ENCODE peak calls at places on chromosomes 7 and 10, in seven cellular contexts. W is heart right ventricle; D is WERI-Rb-1; R is dorsolateral prefrontal cortex; M is CD4-positive, alpha-beta T cell; Y is CD8-positive, alpha-beta T cell; J is neuronal stem cell. K is an unnamed sample.

GRCh38 chr10:131702521-131703356 is 198.1 kb upstream of the PPP2R2D start:
- DNase-seq in W (no peak), D (no peak), R (no peak), J (no peak), M (no peak), Y (no peak), K (no peak)

GRCh38 chr10:101716891-101717659 is 22.1 kb upstream of the FBXW4 start:
- DNase-seq in M (no peak), Y (no peak), J (no peak), W (no peak), D (no peak), R (no peak), K (no peak)

GRCh38 chr10:66925896-66926719 is at the start of gene LRRTM3:
- DNase-seq in W (peak), R (peak), D (peak), J (peak), Y (no peak), M (no peak), K (peak)

GRCh38 chr7:81211617-81212016 is 292.8 kb upstream of the SEMA3C start:
- DNase-seq in Y (no peak), M (no peak), W (no peak), R (no peak), J (no peak), D (no peak), K (no peak)

GRCh38 chr7:135271255-135271615 is 37.6 kb downstream of the STRA8 start:
- DNase-seq in R (no peak), W (no peak), M (no peak), D (no peak), J (no peak), Y (no peak), K (no peak)

GRCh38 chr7:158056761-158057160 is 530.9 kb downstream of the PTPRN2 start:
- DNase-seq in R (no peak), D (no peak), J (no peak), M (no peak), Y (no peak), W (no peak), K (no peak)

GRCh38 chr10:133158756-133159610 is 1.0 kb upstream of the KNDC1 start:
- DNase-seq in J (no peak), Y (no peak), W (no peak), D (peak), R (peak), M (no peak), K (no peak)

GRCh38 chr7:48035967-48036478 is 680 bp downstream of the C7orf57 start:
- DNase-seq in J (peak), M (no peak), D (peak), R (no peak), W (peak), Y (no peak), K (no peak)

GRCh38 chr10:33489606-33490176 is 155.2 kb upstream of the NRP1 start:
- DNase-seq in D (no peak), J (no peak), R (no peak), W (no peak), M (no peak), Y (no peak), K (no peak)

GRCh38 chr10:96244354-96244753 is 27.0 kb downstream of the BLNK start:
- DNase-seq in W (no peak), R (no peak), J (no peak), M (no peak), D (no peak), Y (no peak), K (no peak)

GRCh38 chr10:97412891-97413304 is 11.8 kb upstream of the RRP12 start:
- DNase-seq in W (no peak), M (no peak), R (no peak), Y (no peak), D (no peak), J (no peak), K (no peak)

GRCh38 chr10:1737222-1738061 is at the start of gene ADARB2:
- DNase-seq in D (peak), W (peak), R (peak), J (peak), Y (no peak), M (no peak), K (peak)

GRCh38 chr10:84258034-84258695 is 13.3 kb downstream of the RGR start:
- DNase-seq in M (no peak), R (no peak), J (no peak), D (peak), Y (no peak), W (no peak), K (no peak)

GRCh38 chr10:63464402-63465292 is 1.1 kb downstream of the JMJD1C start:
- DNase-seq in W (no peak), J (no peak), Y (no peak), R (no peak), D (no peak), M (no peak), K (no peak)

GRCh38 chr7:129865093-129865931 is 87.4 kb downstream of the UBE2H start:
- DNase-seq in J (no peak), D (no peak), Y (no peak), R (no peak), M (no peak), W (no peak), K (no peak)

GRCh38 chr7:68925241-68925640 is 673.0 kb upstream of the AUTS2 start:
- DNase-seq in M (no peak), W (no peak), J (no peak), Y (no peak), D (peak), R (no peak), K (no peak)

GRCh38 chr7:71787513-71787912 is 624.6 kb downstream of the CALN1 start:
- DNase-seq in M (no peak), Y (no peak), D (no peak), J (no peak), R (no peak), W (no peak), K (no peak)

GRCh38 chr10:117145019-117145418 is 6.9 kb upstream of the VAX1 start:
- DNase-seq in R (no peak), M (no peak), Y (no peak), D (no peak), J (no peak), W (no peak), K (no peak)

GRCh38 chr10:13310518-13311176 is 10.8 kb upstream of the PHYH start:
- DNase-seq in Y (no peak), W (no peak), R (no peak), D (peak), M (no peak), J (no peak), K (no peak)

GRCh38 chr10:101330236-101331225 is 23.4 kb upstream of the BTRC start:
- DNase-seq in Y (no peak), R (peak), D (no peak), W (no peak), M (no peak), J (no peak), K (no peak)

GRCh38 chr7:101133621-101134398 is 6.9 kb downstream of the SERPINE1 start:
- DNase-seq in W (no peak), D (no peak), Y (no peak), J (no peak), M (no peak), R (no peak), K (no peak)

GRCh38 chr10:65123120-65123519 is 1601.9 kb downstream of the REEP3 start:
- DNase-seq in W (no peak), M (no peak), J (no peak), Y (no peak), R (no peak), D (no peak), K (no peak)

GRCh38 chr7:45292481-45292880 is 134.9 kb downstream of the RAMP3 start:
- DNase-seq in W (peak), R (no peak), Y (no peak), M (no peak), J (no peak), D (peak), K (no peak)

GRCh38 chr7:38327597-38327996 is 54.2 kb upstream of the TARP start:
- DNase-seq in D (no peak), Y (no peak), M (no peak), R (no peak), W (no peak), J (no peak), K (no peak)

GRCh38 chr10:112471878-112472487 is 25.0 kb downstream of the VTI1A start:
- DNase-seq in D (no peak), M (no peak), J (peak), W (no peak), Y (no peak), R (no peak), K (no peak)

GRCh38 chr10:16674147-16674703 is 143.0 kb downstream of the RSU1 start:
- DNase-seq in D (no peak), Y (no peak), M (no peak), W (no peak), J (no peak), R (no peak), K (no peak)

GRCh38 chr7:94395141-94396041 is 696 bp downstream of the COL1A2 start:
- DNase-seq in W (peak), M (no peak), D (peak), Y (no peak), J (peak), R (no peak), K (peak)

GRCh38 chr10:133013478-133013877 is 71.1 kb upstream of the CFAP46 start:
- DNase-seq in D (no peak), R (no peak), J (no peak), W (peak), M (no peak), Y (no peak), K (no peak)

GRCh38 chr10:93542358-93542791 is 24.1 kb upstream of the FFAR4 start:
- DNase-seq in J (no peak), M (no peak), R (no peak), Y (no peak), D (peak), W (peak), K (no peak)

GRCh38 chr7:121485457-121486243 is 89.5 kb upstream of the FAM3C start:
- DNase-seq in R (peak), W (no peak), J (no peak), D (no peak), Y (no peak), M (no peak), K (no peak)

GRCh38 chr7:51321961-51322515 is 5.4 kb upstream of the COBL start:
- DNase-seq in W (no peak), D (no peak), Y (no peak), J (no peak), M (no peak), R (no peak), K (no peak)

GRCh38 chr7:115354925-115355324 is 433.0 kb downstream of the MDFIC start:
- DNase-seq in W (no peak), R (no peak), M (no peak), Y (no peak), J (no peak), D (no peak), K (no peak)

GRCh38 chr7:23294549-23295400 is 4.4 kb upstream of the MALSU1 start:
- DNase-seq in D (no peak), J (no peak), W (no peak), M (no peak), Y (no peak), R (no peak), K (no peak)

GRCh38 chr10:28928484-28928883 is 251.2 kb downstream of the BAMBI start:
- DNase-seq in R (no peak), W (no peak), D (no peak), Y (no peak), M (no peak), J (no peak), K (no peak)

GRCh38 chr7:24501452-24502134 is 71.7 kb upstream of the PALS2 start:
- DNase-seq in M (no peak), D (no peak), Y (no peak), W (no peak), R (no peak), J (no peak), K (no peak)

GRCh38 chr10:14560274-14560673 is 214.4 kb downstream of the FAM107B start:
- DNase-seq in Y (peak), J (no peak), W (no peak), D (no peak), M (no peak), R (no peak), K (no peak)

GRCh38 chr10:22682237-22683192 is 31.9 kb downstream of the PIP4K2A start:
- DNase-seq in J (no peak), M (peak), W (no peak), Y (peak), D (no peak), R (no peak), K (no peak)

GRCh38 chr7:33814958-33815735 is 90.2 kb upstream of the BMPER start:
- DNase-seq in D (peak), M (no peak), Y (no peak), W (peak), J (no peak), R (no peak), K (no peak)

GRCh38 chr7:33816106-33816505 is 89.2 kb upstream of the BMPER start:
- DNase-seq in R (no peak), W (no peak), Y (no peak), J (no peak), M (no peak), D (no peak), K (no peak)

GRCh38 chr7:33813331-33813730 is 92.0 kb upstream of the BMPER start:
- DNase-seq in D (no peak), W (no peak), R (no peak), M (no peak), J (no peak), Y (no peak), K (no peak)

GRCh38 chr7:33809218-33809617 is 96.1 kb upstream of the BMPER start:
- DNase-seq in D (peak), R (no peak), M (no peak), W (no peak), Y (no peak), J (no peak), K (no peak)

GRCh38 chr7:33814400-33814799 is 90.9 kb upstream of the BMPER start:
- DNase-seq in R (no peak), J (no peak), Y (no peak), W (no peak), D (no peak), M (no peak), K (no peak)
- H3K27ac ChIP-seq in R (no peak), J (no peak), Y (no peak), W (peak), D (no peak), M (no peak), K (no peak)

DNA sequence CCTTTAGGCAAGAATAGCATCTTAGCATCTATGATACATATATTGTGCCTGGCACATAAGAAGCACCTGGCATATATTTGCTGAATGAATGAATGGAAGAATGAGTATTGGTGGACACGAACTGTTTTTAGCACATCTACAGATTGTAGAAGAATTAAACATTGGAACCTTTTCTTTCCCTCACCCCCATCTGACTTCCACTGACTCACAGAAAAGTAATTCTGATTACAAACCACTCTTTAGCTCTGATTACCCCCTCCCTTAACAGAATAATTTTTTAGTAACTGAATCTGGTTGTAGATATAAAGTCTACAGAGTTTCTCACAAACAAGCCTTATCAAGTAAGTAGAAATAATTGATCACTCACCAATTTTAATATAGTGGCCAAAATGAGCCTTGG is 31.9 kb downstream of the SLC26A4 start:
- DNase-seq in M (no peak), Y (no peak), D (no peak), J (no peak), R (no peak), W (no peak), K (no peak)
- H3K27ac ChIP-seq in M (no peak), Y (no peak), D (no peak), J (no peak), R (no peak), W (peak), K (no peak)

DNA sequence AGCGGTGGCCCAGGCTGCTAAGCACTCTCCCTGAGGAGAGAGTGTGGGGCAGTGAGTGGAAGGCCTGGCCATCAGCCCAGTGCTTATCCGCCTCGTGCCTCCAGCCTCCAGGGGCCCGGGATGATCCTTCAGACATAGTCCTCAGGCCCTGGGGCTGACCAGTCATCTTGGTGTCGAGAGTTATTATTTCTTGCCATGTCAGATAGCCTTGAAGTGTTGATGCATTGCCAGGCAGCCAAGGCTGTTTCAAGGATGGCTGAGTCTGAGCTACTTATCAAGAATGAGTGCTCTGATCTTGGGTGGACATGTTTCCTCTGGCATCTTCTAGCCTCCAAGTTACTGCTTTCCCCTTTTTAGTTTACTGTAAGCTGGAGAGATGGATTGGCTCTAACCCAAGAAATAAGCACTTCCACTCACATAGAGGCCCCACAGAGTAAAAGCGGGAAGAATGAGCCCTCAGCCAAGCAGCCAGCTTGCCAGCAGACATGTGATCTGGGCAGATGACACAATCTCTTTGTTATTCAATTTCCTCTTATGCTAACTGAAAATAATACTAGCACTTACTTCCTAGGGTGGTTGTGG is 136.5 kb upstream of the NAMPT start:
- DNase-seq in W (peak), M (no peak), R (peak), D (no peak), Y (no peak), J (no peak), K (no peak)
- H3K27ac ChIP-seq in W (peak), M (no peak), R (peak), D (no peak), Y (no peak), J (no peak), K (no peak)

GRCh38 chr7:21749318-21749717 is 196.4 kb downstream of the CDCA7L start:
- DNase-seq in M (no peak), W (no peak), D (no peak), J (no peak), Y (no peak), R (no peak), K (no peak)

GRCh38 chr7:21753071-21753470 is 192.6 kb downstream of the CDCA7L start:
- DNase-seq in W (no peak), Y (no peak), D (no peak), R (no peak), J (no peak), M (no peak), K (no peak)

GRCh38 chr7:21746949-21747348 is 198.8 kb downstream of the CDCA7L start:
- DNase-seq in W (no peak), Y (no peak), J (no peak), M (no peak), D (no peak), R (no peak), K (no peak)

GRCh38 chr7:21743493-21743892 is 200.7 kb downstream of the DNAH11 start:
- DNase-seq in Y (no peak), R (no peak), M (no peak), J (no peak), W (no peak), D (no peak), K (no peak)

DNA sequence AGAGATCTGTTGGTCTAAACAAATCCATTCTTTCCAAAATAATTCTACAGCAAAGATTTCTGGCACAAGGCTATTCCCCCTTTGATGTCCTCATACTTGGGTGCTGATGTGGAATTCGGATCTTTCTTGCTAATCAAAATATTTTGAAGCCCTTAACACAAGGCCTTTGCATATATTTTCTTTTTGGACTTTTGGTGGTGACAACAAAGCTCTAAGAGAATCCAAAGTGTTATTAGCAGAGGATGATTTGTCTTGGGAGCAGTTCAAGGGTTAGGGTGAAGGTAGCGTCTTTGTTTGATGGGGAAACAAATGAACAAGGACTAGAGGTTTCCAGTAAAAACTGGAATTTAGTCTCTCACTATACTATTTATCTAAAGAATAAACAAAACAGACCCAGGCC is 197.9 kb downstream of the CDCA7L start:
- DNase-seq in M (no peak), D (no peak), R (no peak), J (no peak), Y (no peak), W (no peak), K (no peak)
- H3K27ac ChIP-seq in M (no peak), D (no peak), R (no peak), J (no peak), Y (no peak), W (no peak), K (no peak)

DNA sequence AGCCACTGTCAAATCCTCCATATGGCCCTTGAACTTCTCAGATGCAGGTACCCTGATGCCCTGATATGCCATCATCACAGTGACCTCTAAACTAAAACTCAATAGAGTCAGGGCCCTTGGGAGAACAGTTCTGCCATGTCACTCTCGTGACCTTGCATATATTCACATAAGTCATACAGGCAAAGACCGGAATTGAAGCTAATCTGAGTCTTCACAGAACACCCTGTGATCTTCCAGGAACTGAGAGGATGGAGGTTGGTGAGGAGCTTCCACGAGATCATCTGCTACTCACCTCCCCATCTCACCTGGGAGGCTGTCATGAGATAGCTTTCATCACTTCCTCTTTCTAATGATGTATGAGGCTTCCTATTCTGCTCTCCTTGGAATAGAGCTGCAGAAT is 228.7 kb upstream of the CCDC6 start:
- DNase-seq in D (no peak), J (no peak), M (no peak), W (no peak), R (no peak), Y (no peak), K (no peak)
- H3K27ac ChIP-seq in D (no peak), J (no peak), M (no peak), W (no peak), R (no peak), Y (no peak), K (no peak)

GRCh38 chr7:139673762-139674161 is 104.0 kb downstream of the HIPK2 start:
- DNase-seq in Y (no peak), D (no peak), J (no peak), M (no peak), R (no peak), W (no peak), K (no peak)

GRCh38 chr7:139674752-139675126 is 103.1 kb downstream of the HIPK2 start:
- DNase-seq in R (no peak), M (no peak), J (no peak), D (no peak), Y (no peak), W (no peak), K (no peak)

GRCh38 chr7:139675127-139676110 is 102.4 kb downstream of the HIPK2 start:
- DNase-seq in W (no peak), J (no peak), D (no peak), R (no peak), Y (no peak), M (no peak), K (no peak)

GRCh38 chr7:139671967-139672366 is 105.8 kb downstream of the HIPK2 start:
- DNase-seq in J (no peak), M (no peak), W (no peak), D (no peak), R (no peak), Y (no peak), K (no peak)

DNA sequence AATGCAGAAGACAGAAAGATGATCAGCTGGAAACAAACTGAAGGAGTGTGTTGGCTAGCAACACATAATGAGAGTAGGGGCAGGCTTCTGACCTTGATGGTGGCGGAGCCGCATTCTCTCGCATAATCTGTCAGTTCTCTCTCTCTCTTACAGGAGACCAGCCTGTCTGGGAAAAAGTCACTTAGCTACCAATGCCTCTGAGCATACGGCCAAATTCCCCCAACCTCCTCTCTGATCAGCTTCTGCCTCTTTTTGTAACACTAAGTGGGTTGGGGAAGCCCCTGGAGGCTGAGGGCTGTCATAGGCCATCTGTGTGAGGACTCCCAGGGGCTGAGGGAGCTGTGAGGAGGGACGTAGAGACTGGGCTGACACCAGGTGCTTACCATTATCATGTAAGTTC is 104.6 kb downstream of the HIPK2 start:
- DNase-seq in R (no peak), Y (no peak), M (no peak), D (no peak), W (no peak), J (no peak), K (no peak)
- H3K27ac ChIP-seq in R (peak), Y (no peak), M (no peak), D (no peak), W (peak), J (no peak), K (peak)